ENCODE peak calls at places on chromosomes 12 and 14, in five cellular contexts. H is neuronal stem cell, B is IMR-90, J is H9, Q is mesenchymal stem cell. Y is an unnamed sample.

GRCh38 chr12:95942106-95942531 is 295 bp downstream of the CCDC38 start:
- DNase-seq in J (no peak), B (no peak), H (peak), Q (no peak), Y (no peak)

GRCh38 chr14:82501554-82501953 is 967.9 kb upstream of the SEL1L start:
- DNase-seq in B (no peak), Q (no peak), H (no peak), J (no peak), Y (no peak)

GRCh38 chr14:103201801-103202200 is 78.5 kb downstream of the TNFAIP2 start:
- DNase-seq in B (no peak), H (no peak), J (no peak), Q (no peak), Y (no peak)

GRCh38 chr12:67358686-67359374 is 89.7 kb downstream of the CAND1 start:
- DNase-seq in J (no peak), H (no peak), Q (peak), B (peak), Y (no peak)

GRCh38 chr12:62785941-62786559 is 148.9 kb downstream of the PPM1H start:
- DNase-seq in J (no peak), B (peak), Q (peak), H (no peak), Y (peak)

GRCh38 chr12:50453872-50454271 is 50.9 kb upstream of the DIP2B start:
- DNase-seq in Q (no peak), H (no peak), J (no peak), B (peak), Y (no peak)

GRCh38 chr12:58548801-58549200 is 371.5 kb downstream of the LRIG3 start:
- DNase-seq in J (no peak), H (no peak), B (no peak), Q (no peak), Y (no peak)

GRCh38 chr12:127339065-127339464 is 927.9 kb upstream of the TMEM132C start:
- DNase-seq in B (no peak), J (no peak), Q (no peak), H (no peak), Y (no peak)

GRCh38 chr14:61620130-61620946 is 75.0 kb upstream of the HIF1A start:
- DNase-seq in J (no peak), Q (peak), B (peak), H (no peak), Y (peak)

GRCh38 chr12:31868980-31869379 is 90.2 kb upstream of the RESF1 start:
- DNase-seq in B (peak), J (no peak), Q (peak), H (no peak), Y (no peak)

GRCh38 chr14:105436891-105437722 is 17.5 kb downstream of the MTA1 start:
- DNase-seq in H (no peak), B (no peak), Q (no peak), J (no peak), Y (no peak)

GRCh38 chr12:6167327-6168280 is 32.6 kb upstream of the CD9 start:
- DNase-seq in H (no peak), Q (peak), J (no peak), B (peak), Y (peak)

GRCh38 chr12:101642115-101643067 is 47.6 kb downstream of the MYBPC1 start:
- DNase-seq in Q (no peak), J (peak), B (no peak), H (peak), Y (peak)

DNA sequence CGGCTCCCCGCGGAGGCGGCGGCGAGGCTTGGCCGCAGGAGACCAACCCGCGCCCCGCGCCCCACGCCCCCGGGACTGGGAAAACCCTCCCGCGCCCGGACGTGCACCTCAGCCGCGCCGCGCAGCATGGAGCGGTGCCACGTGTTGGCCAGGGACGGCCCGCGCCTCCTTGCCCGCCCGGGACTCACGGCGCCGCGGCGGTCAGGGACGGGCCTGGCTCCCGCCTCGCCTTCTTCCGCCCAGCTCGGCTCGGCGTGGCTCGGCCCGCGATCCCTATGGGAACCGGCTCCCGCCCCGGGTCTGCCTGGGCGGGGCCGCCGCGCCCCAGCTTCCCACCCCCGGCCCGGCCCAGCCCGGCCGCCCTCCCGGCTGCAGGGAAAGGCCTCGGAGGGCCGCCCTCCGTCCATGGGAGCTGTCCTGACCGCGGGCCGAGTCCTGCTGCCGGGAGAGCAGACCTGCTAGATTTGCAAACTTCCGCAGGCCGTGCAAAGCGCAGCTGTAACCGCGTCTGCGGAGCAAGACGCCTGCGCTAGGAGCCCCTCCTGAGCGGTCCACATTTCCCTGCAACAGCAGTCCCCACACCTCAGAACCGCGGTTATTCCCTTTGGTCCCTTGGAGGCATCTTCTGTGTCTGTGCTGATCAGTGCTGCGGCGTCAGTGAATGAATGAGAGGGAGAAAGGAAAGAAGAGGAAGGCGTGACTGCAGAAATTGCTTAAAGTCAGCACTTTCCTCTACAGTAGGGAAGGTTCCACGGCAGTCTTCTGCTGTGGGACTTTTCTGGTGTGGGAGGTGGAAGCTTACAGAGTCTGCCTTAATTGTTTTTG is at the start of gene CDKL1:
- DNase-seq in Q (peak), B (peak), J (peak), H (peak), Y (peak)
- H4K91ac ChIP-seq in Q (peak), B (peak), J (no peak), H (no peak), Y (peak)

GRCh38 chr14:68816943-68817430 is 24.1 kb upstream of the ZFP36L1 start:
- DNase-seq in Q (no peak), B (no peak), J (no peak), H (no peak), Y (no peak)

GRCh38 chr14:68817513-68818212 is 24.8 kb upstream of the ZFP36L1 start:
- DNase-seq in H (no peak), Q (no peak), J (no peak), B (no peak), Y (no peak)

GRCh38 chr14:68816183-68816942 is 23.5 kb upstream of the ZFP36L1 start:
- DNase-seq in B (peak), H (peak), J (peak), Q (peak), Y (peak)

GRCh38 chr14:68814376-68815287 is 21.8 kb upstream of the ZFP36L1 start:
- DNase-seq in H (no peak), Q (peak), B (peak), J (peak), Y (peak)

DNA sequence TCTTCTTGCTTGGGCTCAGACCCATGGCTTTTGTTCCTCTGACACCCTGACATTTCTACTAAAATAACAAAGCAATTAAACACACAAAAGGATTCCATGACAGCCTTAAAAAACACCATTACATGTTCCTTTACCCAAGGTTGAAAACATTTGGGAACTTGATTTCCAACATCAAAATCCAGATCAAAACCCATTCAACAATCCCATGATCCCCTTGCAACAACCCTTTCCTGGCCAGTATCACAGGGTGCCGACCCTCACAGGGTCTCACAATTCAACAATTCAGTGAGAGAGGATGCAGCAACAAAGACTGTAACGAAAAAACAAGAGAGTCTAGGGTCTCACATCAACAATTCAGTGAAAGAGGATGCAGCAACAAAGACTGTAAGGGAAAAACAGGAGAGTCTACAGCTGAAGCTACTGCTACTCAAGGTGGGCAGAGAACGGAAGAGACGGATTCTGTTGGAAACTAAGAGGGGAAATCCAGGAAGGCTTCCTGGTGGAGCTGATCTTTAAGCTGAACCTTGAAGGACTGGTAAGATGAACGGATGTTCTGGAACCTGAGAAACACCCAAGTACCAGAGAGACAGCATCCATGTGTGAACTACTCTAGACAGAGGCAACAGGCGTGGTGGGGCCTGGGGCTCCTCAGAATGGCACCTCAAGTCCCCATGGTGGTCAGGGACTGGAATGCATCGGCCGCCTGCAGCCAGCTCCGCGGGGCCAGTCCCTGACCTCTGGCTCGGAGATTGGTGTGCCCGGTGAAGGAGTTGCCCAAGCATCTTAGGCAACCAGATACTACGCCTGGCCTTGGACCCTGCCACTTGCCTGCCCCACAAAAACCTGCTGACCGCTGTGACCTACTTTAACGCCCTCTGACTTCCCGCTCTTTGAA is 22.7 kb upstream of the ZFP36L1 start:
- DNase-seq in B (no peak), J (no peak), H (no peak), Q (no peak), Y (no peak)
- H3K4ac ChIP-seq in B (peak), J (no peak), H (peak), Q (peak), Y (peak)

GRCh38 chr14:101077511-101078074 is 174.1 kb upstream of the RTL1 start:
- DNase-seq in J (peak), Q (peak), H (peak), B (peak), Y (no peak)

GRCh38 chr14:101076451-101077220 is 173.1 kb upstream of the RTL1 start:
- DNase-seq in Q (no peak), H (no peak), J (no peak), B (no peak), Y (no peak)

GRCh38 chr14:101075025-101075800 is 171.7 kb upstream of the RTL1 start:
- DNase-seq in Q (no peak), J (no peak), B (no peak), H (no peak), Y (no peak)

GRCh38 chr14:101074124-101075024 is 170.9 kb upstream of the RTL1 start:
- DNase-seq in J (no peak), B (no peak), H (no peak), Q (no peak), Y (no peak)

DNA sequence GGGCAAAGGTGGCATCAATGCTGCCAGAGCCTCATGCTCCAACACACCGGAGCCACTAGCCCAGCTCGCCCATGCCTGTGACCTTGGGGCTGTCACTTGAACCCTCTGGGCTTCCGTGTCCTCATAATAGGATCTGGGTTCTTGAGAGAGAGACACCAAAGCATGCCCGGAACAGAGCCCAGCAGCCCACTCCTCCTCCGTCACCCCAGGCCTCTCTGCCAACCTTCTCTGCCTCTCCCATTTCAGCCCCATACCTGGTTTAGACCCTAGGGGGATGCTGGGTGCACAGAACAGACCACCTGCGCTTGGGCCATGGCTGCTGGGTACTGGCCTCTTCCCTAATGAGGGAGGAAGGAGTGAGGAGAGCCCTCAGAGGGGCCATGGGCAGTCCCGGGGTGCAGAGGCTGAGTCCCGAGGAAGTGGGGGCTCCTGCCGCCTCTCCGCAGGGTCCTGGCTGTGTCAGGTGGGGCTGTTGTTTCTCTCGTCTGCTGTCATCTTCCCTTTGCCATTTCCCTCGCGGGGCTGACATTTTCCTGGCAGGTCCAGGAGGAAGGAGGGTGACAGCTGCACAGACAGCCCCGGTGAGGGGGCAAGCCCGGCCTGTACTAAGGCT is 172.4 kb upstream of the RTL1 start:
- DNase-seq in Q (no peak), H (no peak), J (no peak), B (no peak), Y (no peak)
- H3K23ac ChIP-seq in Q (no peak), H (no peak), J (no peak), B (no peak), Y (no peak)

DNA sequence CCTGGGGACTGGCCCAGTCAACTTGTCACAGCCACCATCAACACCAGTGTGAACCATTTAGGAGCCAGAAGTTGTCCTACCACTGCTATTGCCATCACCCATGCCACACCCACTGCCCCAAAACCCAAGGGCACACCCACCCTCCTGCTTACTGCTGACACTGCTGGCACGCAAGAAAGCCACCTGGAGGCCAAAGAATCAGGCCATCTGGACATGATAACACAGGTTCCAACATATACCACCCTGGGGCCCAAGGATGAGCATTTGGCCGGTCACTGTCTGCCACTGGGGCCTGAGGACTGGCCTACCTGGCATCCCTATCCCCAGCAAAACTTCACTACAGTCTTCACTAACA is 181.6 kb downstream of the MYRFL start:
- DNase-seq in J (no peak), H (no peak), B (no peak), Q (no peak), Y (no peak)
- H4K91ac ChIP-seq in J (no peak), H (no peak), B (no peak), Q (peak), Y (no peak)

DNA sequence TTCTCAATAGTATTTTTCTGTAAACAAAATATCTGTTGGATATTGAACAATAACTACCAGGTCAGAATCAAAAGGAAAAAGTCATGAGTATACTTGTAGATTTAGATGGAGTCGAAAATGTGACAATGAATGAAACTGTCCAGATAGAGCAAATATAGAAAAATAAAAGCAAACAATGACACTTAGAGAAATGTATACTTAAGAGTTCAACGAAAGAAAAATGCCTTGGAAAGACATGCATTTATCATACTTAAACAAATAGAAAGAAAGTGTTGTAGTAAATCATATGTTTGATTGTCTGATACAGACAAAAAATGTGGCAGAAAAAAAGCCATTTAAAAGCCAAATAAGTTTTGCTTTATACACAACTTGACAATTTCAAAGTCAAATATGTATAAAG is 571.2 kb upstream of the MGAT4C start:
- DNase-seq in J (no peak), B (no peak), H (no peak), Q (no peak), Y (no peak)
- H3K4ac ChIP-seq in J (no peak), B (no peak), H (no peak), Q (no peak), Y (no peak)

GRCh38 chr14:31207287-31207745 is 277 bp downstream of the HECTD1 start:
- DNase-seq in J (no peak), H (no peak), Q (no peak), B (no peak), Y (no peak)

GRCh38 chr14:31209605-31210004 is 2.0 kb upstream of the HECTD1 start:
- DNase-seq in J (no peak), H (no peak), Q (no peak), B (no peak), Y (no peak)

GRCh38 chr14:31208546-31209424 is 1.2 kb upstream of the HECTD1 start:
- DNase-seq in J (no peak), Q (no peak), B (no peak), H (no peak), Y (no peak)

GRCh38 chr14:31206536-31207286 is 882 bp downstream of the HECTD1 start:
- DNase-seq in J (peak), Q (no peak), H (no peak), B (no peak), Y (no peak)

GRCh38 chr14:31207746-31208545 is at the start of gene HECTD1:
- DNase-seq in Q (peak), B (peak), J (peak), H (peak), Y (peak)
- H3K23ac ChIP-seq in Q (peak), B (peak), J (no peak), H (peak), Y (no peak)

Y was measured in trophoblast cell.